ENCODE peak calls at places on chromosomes 11 and 22, in ten cellular contexts. U, H, N, A, K, B, C, Y, V and T are unnamed samples. For H3K4me1, the result is how much of the 10 kb centered on the place peaks cover.

GRCh38 chr22:31520036-31520435 is 23.7 kb downstream of the SFI1 start:
- DNase-seq in K (no peak), B (no peak), U (no peak), A (no peak), Y (no peak), H (no peak), N (no peak), C (no peak), V (no peak), T (no peak)

GRCh38 chr11:8794677-8795103 is 112.1 kb downstream of the RPL27A start:
- DNase-seq in A (peak), V (no peak), N (peak), B (no peak), H (peak), C (no peak), K (no peak), U (no peak), Y (no peak), T (no peak)

GRCh38 chr22:29799217-29799680 is 32.1 kb downstream of the UQCR10 start:
- DNase-seq in N (peak), V (peak), B (no peak), A (peak), H (peak), C (peak), K (peak), U (peak), Y (peak), T (peak)

GRCh38 chr11:68905421-68906360 is 2.0 kb downstream of the IGHMBP2 start:
- DNase-seq in C (no peak), V (no peak), N (no peak), A (no peak), U (no peak), B (no peak), K (no peak), Y (no peak), H (no peak), T (no peak)

GRCh38 chr11:93849751-93850584 is 450 bp downstream of the VSTM5 start:
- DNase-seq in K (no peak), V (no peak), B (peak), N (peak), H (peak), A (peak), C (peak), Y (no peak), U (no peak), T (no peak)

GRCh38 chr22:29375436-29376076 is 12.8 kb downstream of the AP1B1 start:
- DNase-seq in K (no peak), V (no peak), B (no peak), N (no peak), A (no peak), H (no peak), Y (no peak), U (peak), C (no peak), T (peak)

GRCh38 chr11:131664811-131665210 is 294.4 kb downstream of the NTM start:
- DNase-seq in N (no peak), H (no peak), C (no peak), Y (no peak), U (no peak), A (peak), B (no peak), V (no peak), K (no peak), T (no peak)

GRCh38 chr11:46309669-46310288 is 32.3 kb downstream of the CREB3L1 start:
- DNase-seq in V (no peak), K (no peak), A (no peak), C (no peak), B (no peak), U (no peak), Y (no peak), H (no peak), N (no peak), T (no peak)

GRCh38 chr11:110948112-110948511 is 235.9 kb upstream of the ARHGAP20 start:
- DNase-seq in U (no peak), A (no peak), C (no peak), K (no peak), H (peak), Y (no peak), N (no peak), V (no peak), B (no peak), T (no peak)

GRCh38 chr22:24155597-24156145 is 25.6 kb upstream of the SUSD2 start:
- DNase-seq in A (peak), N (peak), C (peak), B (peak), V (peak), U (peak), Y (peak), K (peak), H (peak), T (peak)

GRCh38 chr22:34437140-34437539 is 516.9 kb upstream of the LARGE1 start:
- DNase-seq in U (no peak), C (no peak), K (no peak), Y (no peak), V (no peak), B (no peak), A (no peak), H (no peak), N (no peak), T (no peak)

GRCh38 chr11:76885390-76886097 is 24.8 kb downstream of the ACER3 start:
- DNase-seq in Y (peak), U (no peak), B (no peak), V (peak), K (no peak), C (no peak), N (no peak), A (no peak), H (no peak), T (no peak)

GRCh38 chr11:128852327-128853023 is 14.6 kb downstream of the KCNJ1 start:
- DNase-seq in K (no peak), C (peak), U (no peak), B (no peak), N (no peak), Y (no peak), H (peak), V (no peak), A (no peak), T (no peak)

GRCh38 chr11:68649851-68650555 is 34.3 kb upstream of the GAL start:
- DNase-seq in B (no peak), U (no peak), V (no peak), H (no peak), C (no peak), A (no peak), K (no peak), Y (no peak), N (no peak), T (no peak)

GRCh38 chr11:78048561-78048960 is 15.1 kb upstream of the THRSP start:
- DNase-seq in H (no peak), N (no peak), U (no peak), K (no peak), B (no peak), A (no peak), C (no peak), Y (no peak), V (no peak), T (no peak)

GRCh38 chr11:70265341-70265740 is 5.1 kb upstream of the PPFIA1 start:
- DNase-seq in B (no peak), U (no peak), A (no peak), Y (no peak), H (no peak), K (no peak), N (no peak), C (no peak), V (no peak), T (no peak)

GRCh38 chr11:15947681-15948648 is 408.4 kb downstream of the SOX6 start:
- DNase-seq in V (no peak), N (no peak), C (no peak), B (no peak), K (no peak), U (no peak), H (no peak), A (no peak), Y (no peak), T (no peak)

GRCh38 chr11:133360860-133361688 is 171.2 kb downstream of the OPCML start:
- DNase-seq in B (no peak), H (no peak), C (no peak), K (no peak), Y (no peak), U (no peak), A (no peak), N (no peak), V (no peak), T (no peak)

GRCh38 chr22:44337658-44338004 is 24.9 kb upstream of the SHISAL1 start:
- DNase-seq in K (peak), A (peak), Y (no peak), N (peak), H (peak), C (no peak), B (peak), V (no peak), U (no peak), T (peak)

GRCh38 chr22:22618448-22618847 is 26.0 kb upstream of the GGTLC2 start:
- DNase-seq in N (no peak), C (no peak), B (no peak), U (no peak), A (no peak), K (no peak), Y (no peak), H (no peak), V (no peak), T (no peak)

GRCh38 chr11:8312966-8313365 is 49.3 kb upstream of the LMO1 start:
- DNase-seq in B (peak), N (no peak), C (no peak), A (no peak), V (no peak), K (no peak), Y (no peak), U (peak), H (no peak), T (no peak)

GRCh38 chr11:10695821-10696220 is 2.3 kb upstream of the IRAG1 start:
- DNase-seq in V (no peak), Y (no peak), A (no peak), K (no peak), H (no peak), B (no peak), U (no peak), N (no peak), C (no peak), T (no peak)

GRCh38 chr11:69598147-69598546 is 42.8 kb upstream of the CCND1 start:
- DNase-seq in B (no peak), C (no peak), N (no peak), A (no peak), U (no peak), V (no peak), H (no peak), K (no peak), Y (no peak), T (peak)

GRCh38 chr22:29723766-29724165 is 4.0 kb downstream of the CABP7 start:
- DNase-seq in B (no peak), V (no peak), U (no peak), Y (no peak), C (no peak), A (no peak), K (no peak), H (no peak), N (no peak), T (no peak)

GRCh38 chr22:46842606-46843005 is 80.2 kb downstream of the TBC1D22A start:
- DNase-seq in A (no peak), V (no peak), K (no peak), B (no peak), N (peak), Y (peak), H (no peak), C (no peak), U (no peak), T (no peak)

GRCh38 chr11:58577441-58578135 is 1.3 kb upstream of the ZFP91 start:
- DNase-seq in H (peak), V (peak), C (peak), Y (peak), U (peak), B (peak), A (peak), N (peak), K (no peak), T (peak)

GRCh38 chr11:2295971-2296912 is 5.5 kb downstream of the C11orf21 start:
- DNase-seq in H (peak), C (no peak), A (no peak), U (no peak), V (peak), K (no peak), B (no peak), N (no peak), Y (no peak), T (no peak)

GRCh38 chr22:19229600-19229999 is 51.1 kb upstream of the SLC25A1 start:
- DNase-seq in H (no peak), K (no peak), C (no peak), U (no peak), V (no peak), Y (no peak), B (no peak), N (no peak), A (peak), T (peak)

GRCh38 chr22:31241936-31242335 is 29.8 kb downstream of the LIMK2 start:
- DNase-seq in U (no peak), V (no peak), H (no peak), C (no peak), A (no peak), Y (no peak), N (no peak), B (no peak), K (no peak), T (no peak)

DNA sequence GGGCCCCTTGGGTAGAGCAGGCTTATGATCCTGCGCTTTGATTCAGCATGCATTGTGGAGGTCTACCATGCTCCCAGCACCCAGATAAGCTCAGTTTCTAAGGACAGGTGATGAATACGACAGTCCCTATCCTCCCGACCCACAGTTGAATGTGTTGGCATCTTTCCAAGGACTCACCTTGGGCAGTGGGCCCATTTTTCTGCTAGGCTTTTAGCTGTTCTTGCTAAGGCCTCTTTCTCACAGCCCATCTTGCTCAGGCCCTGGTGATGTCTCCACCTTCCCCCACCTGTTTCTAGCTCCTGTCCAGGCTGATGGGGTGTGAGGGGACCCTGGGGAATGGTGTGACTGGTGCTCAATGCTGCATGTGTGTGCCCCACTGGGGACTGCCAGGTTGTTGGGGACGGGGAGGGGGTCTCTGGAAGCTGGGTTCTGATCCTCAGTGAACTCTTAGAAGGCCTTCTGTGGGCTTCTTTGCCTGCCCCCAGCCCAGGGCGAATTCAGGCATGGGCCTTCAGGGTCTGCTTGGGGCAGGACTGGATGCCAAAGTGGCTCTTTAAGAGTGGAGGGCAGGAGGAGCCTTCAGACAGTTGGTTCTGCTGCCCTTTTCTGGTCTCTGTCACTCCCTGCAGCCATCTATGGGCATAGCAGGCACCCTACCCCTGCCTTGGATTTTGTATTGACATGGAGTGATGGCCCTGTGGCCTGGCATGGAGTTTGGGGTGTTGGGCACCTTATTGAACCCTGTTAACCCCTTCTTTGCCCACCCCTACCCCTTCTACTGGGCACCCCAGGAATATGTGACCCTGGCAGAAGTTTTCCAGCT is 33.1 kb downstream of the PHLDB1 start:
- DNase-seq in V (no peak), A (no peak), U (no peak), B (no peak), Y (no peak), C (no peak), K (no peak), N (no peak), H (no peak), T (peak)
- TF ChIP-seq CTCF in V (no peak), A (no peak), U (no peak), B (no peak), Y (no peak), C (no peak), K (no peak), N (peak), H (no peak), T (peak)

GRCh38 chr11:44760477-44760872 is 33.7 kb downstream of the TSPAN18 start:
- DNase-seq in C (no peak), B (no peak), N (no peak), K (no peak), U (no peak), V (no peak), Y (no peak), H (no peak), A (no peak), T (no peak)

GRCh38 chr11:44758996-44759395 is 32.2 kb downstream of the TSPAN18 start:
- DNase-seq in B (no peak), A (no peak), Y (no peak), H (no peak), K (no peak), V (no peak), N (no peak), C (no peak), U (no peak), T (no peak)

GRCh38 chr11:44760917-44761545 is 34.3 kb downstream of the TSPAN18 start:
- DNase-seq in A (peak), K (peak), N (no peak), Y (no peak), B (peak), C (no peak), H (peak), U (no peak), V (no peak), T (peak)

GRCh38 chr11:44761546-44761961 is 34.8 kb downstream of the TSPAN18 start:
- DNase-seq in H (no peak), U (no peak), B (no peak), K (no peak), N (no peak), V (no peak), Y (no peak), C (no peak), A (no peak), T (peak)

DNA sequence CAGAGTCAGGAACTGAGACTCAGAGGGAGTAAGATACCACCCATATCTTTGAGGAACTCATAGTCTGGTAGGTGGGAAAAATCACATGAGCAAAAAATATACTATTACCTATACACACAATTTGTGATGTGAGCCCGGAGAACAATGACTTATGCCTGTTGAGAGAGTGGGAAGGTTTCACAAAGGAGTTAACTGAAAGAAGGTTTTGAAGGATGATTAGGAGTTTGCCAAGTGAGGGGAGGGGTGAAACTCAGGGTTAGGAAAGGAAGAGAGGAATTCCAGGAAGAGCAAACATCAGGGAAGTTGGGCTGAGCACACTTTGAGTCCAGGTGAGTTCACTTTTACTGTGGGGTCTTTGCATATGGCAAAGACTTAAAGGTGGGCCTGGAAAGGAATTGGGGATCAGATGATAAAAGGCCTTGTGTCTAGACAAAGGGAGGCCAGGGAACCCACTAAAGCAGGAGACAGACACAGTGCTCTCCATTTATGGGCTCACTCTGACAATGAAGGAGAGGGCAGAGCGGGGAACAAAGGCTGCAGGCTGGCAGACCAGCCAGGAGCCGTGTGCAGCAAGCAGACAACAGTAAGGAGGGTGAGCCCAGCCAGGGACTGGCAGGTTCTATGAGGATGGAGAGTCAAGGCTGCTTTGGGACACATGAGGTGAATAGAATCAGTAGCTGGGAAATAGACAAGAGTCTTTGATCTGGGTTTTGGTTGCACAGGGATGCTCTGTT is 33.1 kb downstream of the TSPAN18 start:
- DNase-seq in N (no peak), U (no peak), H (no peak), Y (no peak), C (no peak), B (no peak), V (no peak), K (no peak), A (no peak), T (no peak)
- H3K4me1 ChIP-seq in N (under half), U (under half), H (under half), Y (under half), C (half or more), B (half or more), V (under half), K (under half), A (under half), T (half or more)

GRCh38 chr11:24697722-24698121 is 200.9 kb downstream of the LUZP2 start:
- DNase-seq in U (no peak), V (no peak), N (no peak), C (no peak), K (no peak), Y (no peak), A (no peak), B (no peak), H (no peak), T (no peak)
- TF ChIP-seq CTCF in U (no peak), V (no peak), N (no peak), C (no peak), K (no peak), Y (no peak), A (no peak), B (no peak), H (no peak), T (no peak)

GRCh38 chr11:74010306-74010981 is 1.6 kb upstream of the UCP3 start:
- DNase-seq in H (no peak), N (no peak), K (no peak), C (no peak), U (no peak), V (no peak), A (no peak), Y (no peak), B (no peak), T (no peak)

GRCh38 chr11:74014880-74015279 is 6.0 kb upstream of the UCP3 start:
- DNase-seq in U (no peak), N (no peak), K (no peak), H (peak), B (no peak), C (no peak), Y (no peak), V (no peak), A (no peak), T (no peak)

GRCh38 chr11:74012072-74012809 is 3.4 kb upstream of the UCP3 start:
- DNase-seq in A (no peak), K (no peak), U (no peak), Y (no peak), C (no peak), N (no peak), B (no peak), V (no peak), H (no peak), T (no peak)

GRCh38 chr11:74011360-74012071 is 2.6 kb upstream of the UCP3 start:
- DNase-seq in Y (no peak), N (no peak), U (no peak), K (no peak), H (no peak), B (no peak), V (no peak), C (no peak), A (no peak), T (no peak)

GRCh38 chr11:74013141-74013540 is 4.3 kb upstream of the UCP3 start:
- DNase-seq in B (no peak), K (no peak), V (no peak), Y (no peak), C (no peak), N (no peak), A (no peak), U (no peak), H (no peak), T (no peak)
- H3K4me1 ChIP-seq in B (under half), K (under half), V (under half), Y (under half), C (half or more), N (under half), A (under half), U (under half), H (under half), T (under half)

DNA sequence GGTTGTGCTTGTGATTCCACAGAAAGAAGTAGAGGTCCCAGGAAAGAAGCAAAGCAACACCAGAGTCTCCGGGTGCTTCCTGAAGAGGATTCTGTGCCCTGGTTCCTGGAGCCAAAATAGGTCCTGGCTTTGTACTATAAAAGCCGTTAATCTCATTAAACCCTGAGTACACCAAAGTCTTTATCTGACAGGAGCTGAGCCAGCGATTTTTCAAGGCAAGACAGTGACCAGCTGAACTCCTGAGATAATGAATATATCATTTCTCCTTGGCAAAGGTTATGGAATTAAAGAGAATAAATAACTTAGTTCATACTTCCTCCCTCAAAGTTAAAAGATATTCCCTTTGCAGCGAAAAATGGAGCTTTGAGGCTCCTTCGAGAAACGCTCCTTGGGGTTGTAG is 5.2 kb downstream of the TMEM138 start:
- DNase-seq in H (peak), V (no peak), B (no peak), Y (no peak), U (no peak), N (no peak), A (no peak), K (no peak), C (no peak), T (peak)
- TF ChIP-seq CTCF in H (no peak), V (no peak), B (no peak), Y (no peak), U (no peak), N (no peak), A (no peak), K (no peak), C (no peak), T (no peak)